ENCODE peak calls at places on chromosome 9, in five cellular contexts. O is AG04449; F is activated CD8-positive, alpha-beta T cell treated with anti-CD3 and anti-CD28 coated beads for 36 hours; S is nephron progenitor cell; I is tibial nerve. Z is an unnamed sample.

GRCh38 chr9:112757300-112757883 is 6.8 kb downstream of the SNX30 start:
- DNase-seq in O (no peak), F (no peak), S (no peak), I (no peak), Z (no peak)

GRCh38 chr9:3809724-3810123 is 283.9 kb upstream of the RFX3 start:
- DNase-seq in O (no peak), F (no peak), S (no peak), I (no peak), Z (peak)

GRCh38 chr9:91825866-91826265 is 124.2 kb downstream of the ROR2 start:
- DNase-seq in O (no peak), F (no peak), S (no peak), I (no peak), Z (no peak)

GRCh38 chr9:115649991-115650472 is 503.6 kb upstream of the PAPPA start:
- DNase-seq in O (peak), F (no peak), S (no peak), I (peak), Z (no peak)

GRCh38 chr9:120442280-120442597 is 137.7 kb downstream of the CDK5RAP2 start:
- DNase-seq in O (no peak), F (no peak), S (no peak), I (no peak), Z (no peak)

GRCh38 chr9:70463877-70464276 is 49.4 kb upstream of the KLF9 start:
- DNase-seq in O (no peak), F (no peak), S (no peak), I (no peak), Z (no peak)

GRCh38 chr9:98195671-98196070 is 3.2 kb upstream of the CORO2A start:
- DNase-seq in O (no peak), F (no peak), S (no peak), I (no peak), Z (no peak)

GRCh38 chr9:98189412-98189811 is 3.0 kb downstream of the CORO2A start:
- DNase-seq in O (no peak), F (no peak), S (no peak), I (no peak), Z (no peak)

GRCh38 chr9:81549500-81550206 is 139.7 kb downstream of the TLE1 start:
- DNase-seq in O (no peak), F (no peak), S (no peak), I (no peak), Z (peak)

GRCh38 chr9:70255521-70255920 is 3.3 kb upstream of the SMC5 start:
- DNase-seq in O (no peak), F (no peak), S (no peak), I (no peak), Z (no peak)

GRCh38 chr9:37939575-37940095 is 35.7 kb upstream of the SLC25A51 start:
- DNase-seq in O (no peak), F (no peak), S (no peak), I (no peak), Z (no peak)

GRCh38 chr9:133934512-133935221 is 57.5 kb downstream of the VAV2 start:
- DNase-seq in O (no peak), F (no peak), S (no peak), I (no peak), Z (no peak)

GRCh38 chr9:124222918-124223720 is 34.6 kb upstream of the NEK6 start:
- DNase-seq in O (no peak), F (no peak), S (no peak), I (peak), Z (no peak)

GRCh38 chr9:118829334-118829733 is 539.9 kb downstream of the BRINP1 start:
- DNase-seq in O (no peak), F (no peak), S (no peak), I (no peak), Z (peak)
- TF ChIP-seq CTCF in O (no peak), F (no peak), S (peak), I (peak), Z (no peak)

DNA sequence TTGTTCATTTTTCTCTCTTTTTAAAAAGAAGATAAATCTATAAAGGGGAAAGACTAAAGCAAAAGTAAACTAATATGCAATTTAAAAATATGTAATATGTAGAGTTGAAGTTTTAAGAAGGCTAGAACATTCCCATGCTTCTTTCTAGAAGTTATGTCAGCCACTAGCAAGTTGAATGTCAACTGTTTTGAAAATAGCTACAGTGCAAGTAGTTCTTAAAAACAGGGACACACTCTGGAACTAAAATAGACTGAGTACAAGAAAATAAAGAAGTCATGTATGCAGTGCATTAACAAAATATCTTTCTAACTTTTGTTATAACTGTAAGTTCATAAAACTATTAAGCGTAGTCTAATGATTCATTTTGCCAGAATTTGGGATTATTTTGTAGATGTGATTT is 7.9 kb downstream of the TMEM38B start:
- DNase-seq in O (no peak), F (no peak), S (no peak), I (no peak), Z (no peak)
- TF ChIP-seq CTCF in O (no peak), F (no peak), S (no peak), I (no peak), Z (no peak)

GRCh38 chr9:14769235-14769580 is 46.7 kb upstream of the CER1 start:
- DNase-seq in O (no peak), F (no peak), S (no peak), I (no peak), Z (peak)
- TF ChIP-seq CTCF in O (no peak), F (no peak), S (no peak), I (no peak), Z (peak)

GRCh38 chr9:107637421-107638420 is 148.2 kb upstream of the KLF4 start:
- DNase-seq in O (peak), F (no peak), S (peak), I (peak), Z (no peak)
- TF ChIP-seq CTCF in O (peak), F (no peak), S (no peak), I (peak), Z (no peak)

GRCh38 chr9:136759436-136760325 is 1.6 kb upstream of the LCN8 start:
- DNase-seq in O (no peak), F (no peak), S (no peak), I (no peak), Z (no peak)

GRCh38 chr9:136757328-136757727 is 715 bp downstream of the LCN8 start:
- DNase-seq in O (no peak), F (no peak), S (no peak), I (no peak), Z (no peak)

GRCh38 chr9:136760424-136760823 is 2.4 kb upstream of the LCN8 start:
- DNase-seq in O (no peak), F (no peak), S (no peak), I (no peak), Z (no peak)

GRCh38 chr9:136757751-136758140 is 297 bp downstream of the LCN8 start:
- DNase-seq in O (no peak), F (no peak), S (no peak), I (no peak), Z (no peak)

GRCh38 chr9:136759001-136759400 is 958 bp upstream of the LCN8 start:
- DNase-seq in O (no peak), F (no peak), S (no peak), I (no peak), Z (no peak)
- TF ChIP-seq CTCF in O (no peak), F (no peak), S (no peak), I (no peak), Z (no peak)

GRCh38 chr9:137721899-137722298 is 103.1 kb downstream of the EHMT1 start:
- DNase-seq in O (no peak), F (peak), S (no peak), I (no peak), Z (no peak)
- TF ChIP-seq CTCF in O (no peak), F (peak), S (no peak), I (no peak), Z (no peak)

DNA sequence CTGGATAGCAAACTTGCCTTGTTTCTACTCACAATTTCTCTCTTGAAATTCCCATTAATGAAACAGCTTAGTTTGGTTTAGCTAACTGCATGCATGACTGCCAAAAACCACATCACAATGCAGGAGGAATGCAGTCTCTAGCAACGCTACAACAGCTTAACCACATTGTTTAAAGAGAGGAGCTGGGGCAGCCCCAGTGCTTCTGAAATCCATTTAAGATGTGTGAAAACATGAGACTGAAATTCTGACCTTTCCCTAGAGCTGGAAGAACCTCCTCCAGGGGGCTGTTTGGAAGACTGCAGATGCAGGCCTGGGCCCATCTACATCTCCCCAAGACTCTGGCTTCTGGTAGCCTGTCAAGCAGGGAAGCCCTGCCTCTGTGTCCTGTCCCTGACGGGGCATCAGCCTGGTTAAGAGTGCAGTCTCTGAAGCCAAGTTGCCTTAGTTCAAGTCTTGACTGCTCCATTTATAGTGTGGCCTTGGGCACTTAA is 157.1 kb downstream of the ZNF462 start:
- DNase-seq in O (peak), F (no peak), S (no peak), I (no peak), Z (peak)
- TF ChIP-seq CTCF in O (no peak), F (no peak), S (no peak), I (no peak), Z (no peak)

GRCh38 chr9:104091028-104091590 is 3.0 kb upstream of the SMC2 start:
- DNase-seq in O (no peak), F (no peak), S (no peak), I (no peak), Z (no peak)

GRCh38 chr9:104093162-104093561 is 947 bp upstream of the SMC2 start:
- DNase-seq in O (no peak), F (no peak), S (no peak), I (no peak), Z (peak)

GRCh38 chr9:104092192-104092591 is 1.9 kb upstream of the SMC2 start:
- DNase-seq in O (no peak), F (no peak), S (no peak), I (no peak), Z (no peak)

GRCh38 chr9:104090578-104090977 is 3.5 kb upstream of the SMC2 start:
- DNase-seq in O (no peak), F (no peak), S (no peak), I (no peak), Z (no peak)

DNA sequence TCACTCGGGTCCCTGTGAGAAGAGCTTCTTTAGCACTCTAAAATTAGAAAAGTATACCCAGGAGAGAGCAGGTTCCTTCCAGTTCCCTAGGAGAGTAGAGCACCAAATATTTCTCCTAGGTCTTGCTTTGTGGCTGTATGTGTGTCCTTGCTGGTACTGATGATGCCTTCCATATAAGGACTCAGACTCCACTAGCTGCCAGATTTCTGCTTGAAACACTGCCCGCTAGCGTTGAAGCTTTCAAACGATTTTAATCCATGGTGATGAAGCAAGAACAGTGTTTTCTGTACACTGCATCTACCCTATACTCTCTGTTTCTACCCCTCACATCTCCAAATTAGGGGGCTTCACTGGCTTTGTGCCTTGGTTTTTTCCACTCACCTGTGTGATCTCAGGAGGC is 2.4 kb upstream of the SMC2 start:
- DNase-seq in O (no peak), F (peak), S (no peak), I (no peak), Z (no peak)
- TF ChIP-seq CTCF in O (no peak), F (no peak), S (no peak), I (peak), Z (no peak)

GRCh38 chr9:77215874-77216273 is 38.5 kb downstream of the VPS13A start:
- DNase-seq in O (no peak), F (no peak), S (no peak), I (no peak), Z (no peak)
- TF ChIP-seq CTCF in O (peak), F (no peak), S (peak), I (no peak), Z (no peak)

DNA sequence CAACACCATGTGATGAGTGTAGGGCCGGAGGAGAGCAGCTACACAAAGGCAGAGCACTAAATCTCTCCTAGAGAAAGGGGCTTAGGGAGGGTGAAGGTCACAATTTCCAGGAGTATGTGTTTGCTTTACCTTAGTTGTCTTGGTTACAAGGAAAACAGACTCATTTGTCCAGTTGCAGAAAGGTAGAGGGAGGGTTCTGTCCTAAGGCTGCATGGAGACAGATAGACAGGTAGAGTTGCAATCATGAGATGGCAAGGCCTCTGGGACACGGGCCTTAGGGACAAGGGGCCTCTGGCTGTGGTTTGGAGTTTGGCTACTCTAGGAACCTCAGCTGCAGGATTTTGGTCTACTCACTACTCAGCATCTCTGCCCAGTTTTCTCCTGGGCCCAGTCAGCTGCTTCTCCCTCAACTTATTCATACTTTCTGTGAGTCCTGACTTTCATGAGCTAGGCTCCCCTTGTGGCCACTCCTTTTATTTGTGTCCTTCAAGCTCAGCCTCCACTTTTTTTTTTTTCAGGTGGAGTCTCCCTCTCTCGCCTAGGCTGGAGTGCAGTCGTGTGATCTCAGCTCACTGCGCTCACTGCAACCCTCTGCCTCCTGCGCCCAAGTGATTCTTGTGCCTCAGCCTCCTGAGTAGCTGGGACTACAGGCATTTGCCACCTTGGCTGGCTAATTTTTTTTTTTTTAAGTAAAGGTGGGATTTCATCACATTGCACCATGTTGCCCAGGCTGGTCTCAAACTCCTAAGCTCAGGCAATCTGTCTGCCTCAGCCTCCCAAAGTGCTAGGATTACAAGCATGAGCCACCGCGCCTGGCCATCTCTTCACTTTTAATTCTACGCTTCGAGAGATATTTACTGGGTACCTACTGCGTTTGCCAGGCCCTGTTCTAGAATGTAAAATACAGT is 76.6 kb downstream of the PTPDC1 start:
- DNase-seq in O (no peak), F (no peak), S (no peak), I (no peak), Z (no peak)
- TF ChIP-seq CTCF in O (no peak), F (no peak), S (no peak), I (no peak), Z (no peak)